ENCODE peak calls at places on chromosomes 5 and 9, in four cellular contexts. Y is AG20443, W is GM23248, O is IMR-90. Q is an unnamed sample.

GRCh38 chr9:96604005-96604320 is 15.7 kb downstream of the CDC14B start:
- DNase-seq in Y (peak; percentile 75), W (peak; percentile 72), O (no peak), Q (no peak)

GRCh38 chr5:177035982-177036381 is 13.5 kb downstream of the ZNF346 start:
- DNase-seq in Y (peak; percentile 25), W (no peak), O (no peak), Q (no peak)

GRCh38 chr9:33791117-33791516 is 4.2 kb upstream of the PRSS3 start:
- DNase-seq in Y (no peak), W (peak; percentile 87), O (peak; percentile 69), Q (peak; percentile 70)

GRCh38 chr5:51556833-51557232 is 173.6 kb downstream of the ISL1 start:
- DNase-seq in Y (no peak), W (no peak), O (no peak), Q (no peak)

GRCh38 chr9:120910643-120911042 is 16.0 kb downstream of the TRAF1 start:
- DNase-seq in Y (no peak), W (no peak), O (no peak), Q (peak; percentile 50)

GRCh38 chr5:95760291-95761191 is 29.4 kb downstream of the RHOBTB3 start:
- DNase-seq in Y (peak; percentile 71), W (peak; percentile 93), O (peak; percentile 99), Q (peak; percentile 65)

GRCh38 chr9:11973011-11973410 is 720.2 kb upstream of the TYRP1 start:
- DNase-seq in Y (no peak), W (peak; percentile 0), O (no peak), Q (no peak)

GRCh38 chr9:89821081-89821480 is 216.3 kb downstream of the GADD45G start:
- DNase-seq in Y (no peak), W (no peak), O (no peak), Q (peak; percentile 31)

GRCh38 chr9:36134761-36135505 is 1.6 kb upstream of the GLIPR2 start:
- DNase-seq in Y (no peak), W (no peak), O (no peak), Q (no peak)

GRCh38 chr9:127634698-127635097 is 22.6 kb downstream of the STXBP1 start:
- DNase-seq in Y (no peak), W (no peak), O (no peak), Q (no peak)

GRCh38 chr9:70556736-70557135 is 142.3 kb upstream of the KLF9 start:
- DNase-seq in Y (no peak), W (no peak), O (no peak), Q (no peak)

GRCh38 chr9:8268216-8268878 is 468.8 kb upstream of the DMAC1 start:
- DNase-seq in Y (no peak), W (no peak), O (no peak), Q (no peak)

GRCh38 chr5:65474129-65474711 is 7.5 kb downstream of the ADAMTS6 start:
- DNase-seq in Y (no peak), W (no peak), O (no peak), Q (no peak)

GRCh38 chr5:139808481-139809330 is 13.1 kb downstream of the PSD2 start:
- DNase-seq in Y (peak; percentile 82), W (peak; percentile 58), O (peak; percentile 24), Q (no peak)

GRCh38 chr9:112890106-112891081 is at the start of gene SLC46A2:
- DNase-seq in Y (peak; percentile 69), W (peak; percentile 49), O (no peak), Q (peak; percentile 18)

GRCh38 chr9:16626577-16627130 is 243.8 kb downstream of the BNC2 start:
- DNase-seq in Y (peak; percentile 74), W (peak; percentile 93), O (peak; percentile 89), Q (no peak)

GRCh38 chr9:89477395-89477794 is 20.5 kb downstream of the SEMA4D start:
- DNase-seq in Y (no peak), W (no peak), O (no peak), Q (no peak)

GRCh38 chr9:87286506-87286905 is 211.2 kb upstream of the DAPK1 start:
- DNase-seq in Y (no peak), W (no peak), O (no peak), Q (no peak)

GRCh38 chr9:17859987-17860386 is 281.1 kb downstream of the SH3GL2 start:
- DNase-seq in Y (no peak), W (no peak), O (no peak), Q (no peak)

GRCh38 chr9:35546853-35547252 is 56.9 kb downstream of the RUSC2 start:
- DNase-seq in Y (no peak), W (no peak), O (no peak), Q (no peak)

GRCh38 chr5:179256229-179257189 is 88.8 kb downstream of the ADAMTS2 start:
- DNase-seq in Y (peak; percentile 40), W (no peak), O (no peak), Q (no peak)

GRCh38 chr5:173638631-173639030 is 22.2 kb upstream of the BOD1 start:
- DNase-seq in Y (no peak), W (no peak), O (no peak), Q (no peak)